ENCODE peak calls at places on chromosomes 12 and 14, in six cellular contexts. One of them, this sample, is unnamed.

GRCh38 chr12:52870361-52871290 is 21.8 kb upstream of the KRT78 start:
- DNase-seq in A549: peak; percentile 86
- DNase-seq in K562: peak; percentile 85
- DNase-seq in HepG2: peak; percentile 45
- DNase-seq in GM12878: no peak
- DNase-seq in endothelial cell of umbilical vein: peak; percentile 32
- DNase-seq in this sample: peak; percentile 68

GRCh38 chr12:54616933-54617535 is 17.7 kb downstream of the LACRT start:
- DNase-seq in A549: no peak
- DNase-seq in K562: no peak
- DNase-seq in HepG2: no peak
- DNase-seq in GM12878: no peak
- DNase-seq in endothelial cell of umbilical vein: no peak
- DNase-seq in this sample: peak; percentile 58

GRCh38 chr14:95320076-95320895 is 578 bp upstream of the CLMN start:
- DNase-seq in A549: no peak
- DNase-seq in K562: no peak
- DNase-seq in HepG2: no peak
- DNase-seq in GM12878: no peak
- DNase-seq in endothelial cell of umbilical vein: no peak
- DNase-seq in this sample: no peak

GRCh38 chr12:4141344-4142270 is 132.0 kb upstream of the CCND2 start:
- DNase-seq in A549: no peak
- DNase-seq in K562: peak; percentile 12
- DNase-seq in HepG2: no peak
- DNase-seq in GM12878: no peak
- DNase-seq in endothelial cell of umbilical vein: no peak
- DNase-seq in this sample: no peak

GRCh38 chr14:105059035-105059916 is 6.0 kb downstream of the GPR132 start:
- DNase-seq in A549: no peak
- DNase-seq in K562: no peak
- DNase-seq in HepG2: no peak
- DNase-seq in GM12878: no peak
- DNase-seq in endothelial cell of umbilical vein: no peak
- DNase-seq in this sample: peak; percentile 49

GRCh38 chr14:34227834-34228662 is 234.0 kb downstream of the SPTSSA start:
- DNase-seq in A549: peak; percentile 75
- DNase-seq in K562: peak; percentile 70
- DNase-seq in HepG2: peak; percentile 72
- DNase-seq in GM12878: no peak
- DNase-seq in endothelial cell of umbilical vein: peak; percentile 50
- DNase-seq in this sample: peak; percentile 56

GRCh38 chr12:95859344-95859816 is 628 bp downstream of the SNRPF start:
- DNase-seq in A549: peak; percentile 50
- DNase-seq in K562: peak; percentile 59
- DNase-seq in HepG2: peak; percentile 18
- DNase-seq in GM12878: no peak
- DNase-seq in endothelial cell of umbilical vein: no peak
- DNase-seq in this sample: peak; percentile 56

GRCh38 chr14:33061667-33062325 is 123.1 kb downstream of the NPAS3 start:
- DNase-seq in A549: no peak
- DNase-seq in K562: no peak
- DNase-seq in HepG2: no peak
- DNase-seq in GM12878: no peak
- DNase-seq in endothelial cell of umbilical vein: no peak
- DNase-seq in this sample: no peak

GRCh38 chr12:47100146-47100545 is 20.4 kb upstream of the AMIGO2 start:
- DNase-seq in A549: no peak
- DNase-seq in K562: no peak
- DNase-seq in HepG2: no peak
- DNase-seq in GM12878: no peak
- DNase-seq in endothelial cell of umbilical vein: no peak
- DNase-seq in this sample: no peak

GRCh38 chr12:2290516-2291065 is 237.8 kb downstream of the CACNA1C start:
- DNase-seq in A549: no peak
- DNase-seq in K562: no peak
- DNase-seq in HepG2: no peak
- DNase-seq in GM12878: no peak
- DNase-seq in endothelial cell of umbilical vein: no peak
- DNase-seq in this sample: no peak

GRCh38 chr12:2291947-2292346 is 239.2 kb downstream of the CACNA1C start:
- DNase-seq in A549: no peak
- DNase-seq in K562: no peak
- DNase-seq in HepG2: no peak
- DNase-seq in GM12878: no peak
- DNase-seq in endothelial cell of umbilical vein: no peak
- DNase-seq in this sample: no peak

GRCh38 chr12:2290091-2290490 is 237.3 kb downstream of the CACNA1C start:
- DNase-seq in A549: no peak
- DNase-seq in K562: no peak
- DNase-seq in HepG2: no peak
- DNase-seq in GM12878: no peak
- DNase-seq in endothelial cell of umbilical vein: no peak
- DNase-seq in this sample: no peak

GRCh38 chr12:2292560-2292959 is 239.8 kb downstream of the CACNA1C start:
- DNase-seq in A549: no peak
- DNase-seq in K562: no peak
- DNase-seq in HepG2: no peak
- DNase-seq in GM12878: no peak
- DNase-seq in endothelial cell of umbilical vein: no peak
- DNase-seq in this sample: no peak

DNA sequence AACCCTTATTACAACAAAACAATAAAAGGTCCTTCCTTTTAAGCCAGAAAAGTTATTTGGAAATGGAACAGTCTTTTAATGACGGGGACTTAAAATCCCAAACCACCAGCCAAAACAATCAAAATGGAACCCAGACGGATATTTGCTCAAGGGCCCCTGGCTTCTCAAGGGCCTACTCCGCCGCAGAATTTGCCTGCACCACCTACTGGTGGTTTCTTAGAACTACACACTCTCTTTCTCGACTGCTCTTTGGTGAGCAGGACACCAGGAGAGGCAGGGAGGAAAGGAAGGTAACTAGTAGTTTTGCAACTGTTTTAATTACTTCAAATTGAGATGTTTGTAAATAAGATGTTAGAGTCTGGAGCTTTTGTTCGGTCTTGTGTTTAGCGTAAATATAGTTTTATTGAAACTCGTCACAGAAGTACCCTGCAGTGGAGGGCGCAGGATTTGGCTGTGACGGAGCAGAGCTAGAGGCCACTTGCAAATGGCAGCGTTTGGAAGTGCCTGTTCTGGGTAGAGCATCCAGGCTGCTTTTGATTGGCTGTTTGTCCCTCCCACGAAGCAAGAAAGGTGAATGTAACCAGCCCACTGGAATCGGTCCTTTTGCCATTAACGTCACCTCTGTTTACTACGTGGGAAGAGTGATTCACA is 238.5 kb downstream of the CACNA1C start:
- DNase-seq in A549: peak; percentile 80
- DNase-seq in K562: peak; percentile 51
- DNase-seq in HepG2: peak; percentile 33
- DNase-seq in GM12878: no peak
- DNase-seq in endothelial cell of umbilical vein: peak; percentile 46
- DNase-seq in this sample: peak; percentile 72
- TF ChIP-seq MAX in A549: no peak
- TF ChIP-seq MAX in K562: no peak
- TF ChIP-seq MAX in HepG2: no peak
- TF ChIP-seq MAX in GM12878: no peak
- TF ChIP-seq MAX in endothelial cell of umbilical vein: no peak
- TF ChIP-seq MAX in this sample: no peak

GRCh38 chr12:50271724-50272247 is 11.5 kb downstream of the LIMA1 start:
- DNase-seq in A549: no peak
- DNase-seq in K562: peak; percentile 36
- DNase-seq in HepG2: peak; percentile 88
- DNase-seq in GM12878: no peak
- DNase-seq in endothelial cell of umbilical vein: peak; percentile 63
- DNase-seq in this sample: no peak

GRCh38 chr12:50265770-50266524 is 17.4 kb downstream of the LIMA1 start:
- DNase-seq in A549: no peak
- DNase-seq in K562: no peak
- DNase-seq in HepG2: no peak
- DNase-seq in GM12878: no peak
- DNase-seq in endothelial cell of umbilical vein: no peak
- DNase-seq in this sample: no peak

GRCh38 chr12:50263832-50264231 is 19.5 kb downstream of the LIMA1 start:
- DNase-seq in A549: no peak
- DNase-seq in K562: no peak
- DNase-seq in HepG2: no peak
- DNase-seq in GM12878: no peak
- DNase-seq in endothelial cell of umbilical vein: no peak
- DNase-seq in this sample: no peak

DNA sequence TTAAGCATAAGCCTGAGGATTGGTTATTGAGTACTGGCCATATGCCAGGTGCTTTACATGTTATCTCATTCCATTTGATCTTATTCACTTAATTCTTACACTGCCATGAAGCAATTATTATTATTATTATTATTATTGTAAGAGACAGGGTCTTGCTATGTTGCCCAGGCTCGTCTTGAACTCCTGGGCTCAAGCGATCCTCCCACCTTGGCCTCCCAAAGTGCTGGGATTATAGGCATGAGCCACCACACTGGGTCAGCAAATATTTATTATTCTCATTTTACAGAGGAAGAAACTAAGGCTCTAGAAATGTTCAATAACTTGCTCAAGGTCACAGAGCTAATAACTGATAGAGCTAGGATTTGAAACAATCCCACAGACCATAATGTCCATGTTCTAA is 14.8 kb downstream of the LIMA1 start:
- DNase-seq in A549: no peak
- DNase-seq in K562: no peak
- DNase-seq in HepG2: no peak
- DNase-seq in GM12878: no peak
- DNase-seq in endothelial cell of umbilical vein: no peak
- DNase-seq in this sample: no peak
- TF ChIP-seq MYC in A549: no peak
- TF ChIP-seq MYC in K562: no peak
- TF ChIP-seq MYC in HepG2: no peak
- TF ChIP-seq MYC in GM12878: no peak
- TF ChIP-seq MYC in endothelial cell of umbilical vein: no peak
- TF ChIP-seq MYC in this sample: no peak

DNA sequence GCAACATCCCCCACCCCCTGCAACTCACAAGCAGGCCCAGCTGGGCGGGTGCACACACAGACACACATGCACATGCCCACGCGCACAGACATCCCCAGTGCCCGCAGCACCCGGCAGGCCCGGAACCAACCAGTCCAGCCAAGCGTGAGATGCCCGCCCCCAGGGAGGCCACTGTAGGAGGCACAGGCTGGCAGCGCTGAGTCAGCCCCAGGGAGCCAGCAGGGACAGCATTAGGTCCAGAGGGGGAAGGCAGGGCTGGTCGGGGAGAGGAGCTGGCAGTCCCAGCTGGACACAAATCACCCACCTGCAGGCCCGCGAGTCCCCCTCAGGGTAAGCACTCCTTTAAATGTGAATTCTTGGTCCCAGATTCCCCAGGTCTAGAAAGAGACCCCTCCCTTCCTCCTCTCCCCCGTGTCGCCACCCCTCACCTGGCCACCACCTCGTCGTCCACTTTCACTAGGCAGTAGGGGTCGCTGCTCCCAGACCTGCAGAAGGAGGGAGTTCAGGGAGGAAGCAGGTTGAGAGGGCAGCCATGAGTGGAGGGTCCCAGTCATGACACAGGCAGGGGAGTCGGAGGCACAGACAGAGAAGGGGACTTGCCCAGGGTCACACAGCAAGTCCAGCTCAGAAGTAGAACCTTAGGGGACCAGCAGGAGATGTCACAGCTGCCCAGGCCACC is 5.0 kb downstream of the RASAL1 start:
- DNase-seq in A549: no peak
- DNase-seq in K562: peak; percentile 27
- DNase-seq in HepG2: peak; percentile 29
- DNase-seq in GM12878: no peak
- DNase-seq in endothelial cell of umbilical vein: no peak
- DNase-seq in this sample: peak; percentile 38
- TF ChIP-seq MAX in A549: no peak
- TF ChIP-seq MAX in K562: no peak
- TF ChIP-seq MAX in HepG2: no peak
- TF ChIP-seq MAX in GM12878: no peak
- TF ChIP-seq MAX in endothelial cell of umbilical vein: no peak
- TF ChIP-seq MAX in this sample: no peak

GRCh38 chr12:20199780-20200179 is 168.6 kb upstream of the PDE3A start:
- DNase-seq in A549: no peak
- DNase-seq in K562: no peak
- DNase-seq in HepG2: no peak
- DNase-seq in GM12878: no peak
- DNase-seq in endothelial cell of umbilical vein: no peak
- DNase-seq in this sample: no peak
- TF ChIP-seq MYC in A549: no peak
- TF ChIP-seq MYC in K562: no peak
- TF ChIP-seq MYC in HepG2: no peak
- TF ChIP-seq MYC in GM12878: no peak
- TF ChIP-seq MYC in endothelial cell of umbilical vein: no peak
- TF ChIP-seq MYC in this sample: no peak

GRCh38 chr12:124356221-124356620 is 61.3 kb downstream of the RFLNA start:
- DNase-seq in A549: no peak
- DNase-seq in K562: no peak
- DNase-seq in HepG2: no peak
- DNase-seq in GM12878: no peak
- DNase-seq in endothelial cell of umbilical vein: no peak
- DNase-seq in this sample: no peak
- TF ChIP-seq MAX in A549: no peak
- TF ChIP-seq MAX in K562: no peak
- TF ChIP-seq MAX in HepG2: no peak
- TF ChIP-seq MAX in GM12878: no peak
- TF ChIP-seq MAX in endothelial cell of umbilical vein: no peak
- TF ChIP-seq MAX in this sample: no peak